ENCODE peak calls at places on chromosomes 5 and 9, in six cellular contexts. K is Calu3, D is fibroblast of gingiva, Q is NCI-H524, E is HTR-8/SVneo, V is H9. M is an unnamed sample.

GRCh38 chr5:163755505-163755904 is 250.1 kb downstream of the MAT2B start:
- DNase-seq in K (no peak), D (no peak), Q (no peak), E (no peak), V (no peak), M (no peak)

GRCh38 chr5:123722451-123722850 is 210.5 kb downstream of the CSNK1G3 start:
- DNase-seq in K (no peak), D (no peak), Q (no peak), E (no peak), V (no peak), M (no peak)

GRCh38 chr5:94374336-94374735 is 244.1 kb downstream of the KIAA0825 start:
- DNase-seq in K (no peak), D (no peak), Q (no peak), E (no peak), V (no peak), M (no peak)

GRCh38 chr5:168931638-168932345 is 352.6 kb upstream of the PANK3 start:
- DNase-seq in K (no peak), D (peak), Q (no peak), E (peak), V (no peak), M (peak)

GRCh38 chr9:35519697-35520403 is 29.9 kb downstream of the RUSC2 start:
- DNase-seq in K (no peak), D (no peak), Q (no peak), E (no peak), V (no peak), M (peak)

GRCh38 chr5:51396797-51397196 is 13.5 kb downstream of the ISL1 start:
- DNase-seq in K (no peak), D (no peak), Q (no peak), E (no peak), V (no peak), M (no peak)

GRCh38 chr9:72586388-72587160 is 65.2 kb downstream of the TMC1 start:
- DNase-seq in K (peak), D (peak), Q (no peak), E (peak), V (no peak), M (no peak)

GRCh38 chr9:69130456-69131441 is 43.3 kb upstream of the TJP2 start:
- DNase-seq in K (peak), D (peak), Q (no peak), E (peak), V (peak), M (peak)

GRCh38 chr5:137264041-137264440 is 235.1 kb downstream of the SPOCK1 start:
- DNase-seq in K (no peak), D (no peak), Q (no peak), E (no peak), V (no peak), M (peak)

GRCh38 chr9:133237271-133237731 is 28.3 kb upstream of the OBP2B start:
- DNase-seq in K (no peak), D (peak), Q (no peak), E (no peak), V (peak), M (no peak)

GRCh38 chr5:33969572-33970452 is 14.7 kb downstream of the SLC45A2 start:
- DNase-seq in K (peak), D (peak), Q (peak), E (peak), V (peak), M (peak)

GRCh38 chr5:746258-746761 is 38.2 kb downstream of the ZDHHC11B start:
- DNase-seq in K (no peak), D (no peak), Q (no peak), E (no peak), V (peak), M (peak)

GRCh38 chr5:9226026-9226536 is 319.8 kb downstream of the SEMA5A start:
- DNase-seq in K (no peak), D (peak), Q (no peak), E (no peak), V (no peak), M (no peak)

GRCh38 chr5:79845448-79846197 is 145.4 kb downstream of the MTX3 start:
- DNase-seq in K (no peak), D (peak), Q (no peak), E (no peak), V (no peak), M (no peak)

GRCh38 chr9:136397643-136398042 is 2.3 kb downstream of the SNAPC4 start:
- DNase-seq in K (no peak), D (no peak), Q (no peak), E (no peak), V (no peak), M (no peak)

GRCh38 chr9:4827224-4827623 is 34.5 kb downstream of the RCL1 start:
- DNase-seq in K (no peak), D (no peak), Q (no peak), E (no peak), V (no peak), M (no peak)

GRCh38 chr9:37290881-37291485 is 131.5 kb upstream of the GRHPR start:
- DNase-seq in K (no peak), D (peak), Q (no peak), E (peak), V (no peak), M (peak)

GRCh38 chr9:114745108-114745848 is 60.6 kb downstream of the TNFSF15 start:
- DNase-seq in K (no peak), D (peak), Q (no peak), E (no peak), V (no peak), M (no peak)

GRCh38 chr5:98726258-98726657 is 47.2 kb upstream of the RGMB start:
- DNase-seq in K (no peak), D (peak), Q (no peak), E (no peak), V (no peak), M (no peak)

GRCh38 chr5:1288439-1289335 is 6.2 kb downstream of the TERT start:
- DNase-seq in K (no peak), D (no peak), Q (no peak), E (no peak), V (peak), M (no peak)

GRCh38 chr9:93809204-93809940 is 145.8 kb downstream of the BARX1 start:
- DNase-seq in K (no peak), D (no peak), Q (no peak), E (no peak), V (no peak), M (no peak)

GRCh38 chr5:1479581-1480188 is 34.4 kb upstream of the SLC6A3 start:
- DNase-seq in K (no peak), D (peak), Q (peak), E (peak), V (peak), M (peak)

GRCh38 chr9:132670359-132670815 is at the start of gene GTF3C4:
- DNase-seq in K (peak), D (peak), Q (peak), E (peak), V (no peak), M (peak)

GRCh38 chr5:126972062-126972895 is 58.1 kb downstream of the MARCHF3 start:
- DNase-seq in K (no peak), D (no peak), Q (no peak), E (no peak), V (no peak), M (peak)